ENCODE peak calls at places on chromosomes 4 and X, in ten cellular contexts. V, K, J, U, O, E, I, N, W and H are unnamed samples.

GRCh38 chrX:2183193-2183725 is 317.5 kb downstream of the DHRSX start:
- DNase-seq in V (no peak), K (no peak), J (no peak), U (no peak), O (no peak), E (no peak), I (no peak), N (no peak), W (no peak), H (no peak)

GRCh38 chr4:25845841-25846653 is 16.7 kb downstream of the SEL1L3 start:
- DNase-seq in V (no peak), K (no peak), J (no peak), U (no peak), O (no peak), E (no peak), I (no peak), N (no peak), W (no peak), H (no peak)

GRCh38 chrX:153969904-153970397 is 1.7 kb downstream of the HCFC1 start:
- DNase-seq in V (no peak), K (no peak), J (no peak), U (no peak), O (no peak), E (no peak), I (peak), N (peak), W (peak), H (no peak)

GRCh38 chrX:103716967-103717366 is 6.3 kb downstream of the TMEM31 start:
- DNase-seq in V (no peak), K (no peak), J (no peak), U (no peak), O (no peak), E (no peak), I (peak), N (peak), W (peak), H (peak)

GRCh38 chr4:124199755-124200154 is 512.8 kb downstream of the ANKRD50 start:
- DNase-seq in V (no peak), K (no peak), J (no peak), U (no peak), O (no peak), E (no peak), I (peak), N (peak), W (peak), H (no peak)

GRCh38 chr4:69991016-69991415 is 4.8 kb upstream of the STATH start:
- DNase-seq in V (no peak), K (no peak), J (no peak), U (no peak), O (no peak), E (no peak), I (no peak), N (no peak), W (no peak), H (no peak)

GRCh38 chr4:15164571-15164970 is 162.3 kb downstream of the CPEB2 start:
- DNase-seq in V (no peak), K (no peak), J (no peak), U (no peak), O (no peak), E (no peak), I (no peak), N (no peak), W (peak), H (no peak)

GRCh38 chr4:164293776-164294175 is 460.2 kb upstream of the SMIM31 start:
- DNase-seq in V (no peak), K (no peak), J (no peak), U (no peak), O (no peak), E (no peak), I (no peak), N (no peak), W (no peak), H (no peak)

GRCh38 chrX:69062493-69062892 is 102.8 kb downstream of the PJA1 start:
- DNase-seq in V (no peak), K (no peak), J (no peak), U (no peak), O (no peak), E (no peak), I (no peak), N (no peak), W (no peak), H (no peak)

GRCh38 chr4:107619065-107619464 is 101.0 kb downstream of the PAPSS1 start:
- DNase-seq in V (no peak), K (peak), J (no peak), U (no peak), O (no peak), E (no peak), I (peak), N (peak), W (peak), H (peak)

GRCh38 chr4:141636077-141636770 is at the start of gene IL15:
- DNase-seq in V (peak), K (no peak), J (peak), U (peak), O (peak), E (peak), I (peak), N (peak), W (peak), H (no peak)

GRCh38 chr4:41281038-41281634 is 24.4 kb downstream of the UCHL1 start:
- DNase-seq in V (no peak), K (peak), J (no peak), U (peak), O (peak), E (peak), I (peak), N (peak), W (peak), H (peak)

GRCh38 chrX:86066998-86067397 is 19.6 kb upstream of the CHM start:
- DNase-seq in V (no peak), K (no peak), J (no peak), U (no peak), O (no peak), E (no peak), I (no peak), N (no peak), W (peak), H (no peak)

GRCh38 chrX:32155044-32155638 is 1056.2 kb downstream of the DMD start:
- DNase-seq in V (no peak), K (no peak), J (no peak), U (no peak), O (no peak), E (no peak), I (no peak), N (no peak), W (no peak), H (no peak)

GRCh38 chr4:107034982-107035710 is 967 bp downstream of the DKK2 start:
- DNase-seq in V (no peak), K (no peak), J (peak), U (no peak), O (no peak), E (no peak), I (peak), N (peak), W (peak), H (no peak)

GRCh38 chrX:27878862-27879261 is 71.1 kb downstream of the MAGEB10 start:
- DNase-seq in V (no peak), K (no peak), J (no peak), U (no peak), O (no peak), E (no peak), I (no peak), N (no peak), W (no peak), H (no peak)

GRCh38 chr4:7539659-7540058 is 104.9 kb upstream of the PSAPL1 start:
- DNase-seq in V (peak), K (no peak), J (no peak), U (no peak), O (peak), E (peak), I (no peak), N (no peak), W (no peak), H (no peak)

GRCh38 chrX:13569479-13570244 is at the start of gene EGFL6:
- DNase-seq in V (no peak), K (no peak), J (peak), U (no peak), O (no peak), E (no peak), I (no peak), N (no peak), W (no peak), H (no peak)

GRCh38 chr4:139859876-139860275 is 194.3 kb downstream of the MGST2 start:
- DNase-seq in V (no peak), K (no peak), J (no peak), U (no peak), O (no peak), E (no peak), I (no peak), N (no peak), W (no peak), H (no peak)

GRCh38 chr4:7772708-7773385 is 166.8 kb downstream of the AFAP1 start:
- DNase-seq in V (no peak), K (no peak), J (no peak), U (no peak), O (no peak), E (no peak), I (no peak), N (no peak), W (peak), H (no peak)

GRCh38 chr4:8252301-8253173 is 17.0 kb upstream of the HTRA3 start:
- DNase-seq in V (no peak), K (no peak), J (no peak), U (no peak), O (no peak), E (no peak), I (no peak), N (no peak), W (no peak), H (no peak)

GRCh38 chr4:90181644-90182043 is 54.5 kb downstream of the CCSER1 start:
- DNase-seq in V (no peak), K (no peak), J (no peak), U (no peak), O (no peak), E (no peak), I (no peak), N (no peak), W (no peak), H (no peak)

GRCh38 chr4:106056914-106057313 is 161.6 kb downstream of the NPNT start:
- DNase-seq in V (no peak), K (no peak), J (no peak), U (no peak), O (no peak), E (no peak), I (no peak), N (no peak), W (no peak), H (no peak)

GRCh38 chrX:110851780-110852179 is 56.2 kb upstream of the CHRDL1 start:
- DNase-seq in V (no peak), K (no peak), J (no peak), U (peak), O (no peak), E (no peak), I (peak), N (peak), W (peak), H (no peak)

GRCh38 chr4:55435136-55435535 is 39.4 kb downstream of the TMEM165 start:
- DNase-seq in V (peak), K (no peak), J (no peak), U (no peak), O (peak), E (no peak), I (peak), N (peak), W (peak), H (no peak)

GRCh38 chrX:150773117-150773516 is 79.9 kb downstream of the MTMR1 start:
- DNase-seq in V (no peak), K (no peak), J (no peak), U (no peak), O (no peak), E (no peak), I (no peak), N (no peak), W (no peak), H (no peak)

GRCh38 chr4:167943872-167944505 is 148.3 kb upstream of the ANXA10 start:
- DNase-seq in V (no peak), K (no peak), J (no peak), U (no peak), O (no peak), E (no peak), I (peak), N (no peak), W (peak), H (no peak)